ENCODE peak calls at places on chromosome 19, in nine cellular contexts. Q is dorsolateral prefrontal cortex; A is CD8-positive, alpha-beta T cell; I is AG09319; W is lower leg skin; R is GM12864; H is foreskin keratinocyte; K is transverse colon; Z is cardiac fibroblast. E is an unnamed sample.

GRCh38 chr19:34171539-34171876 is 796 bp upstream of the LSM14A start:
- DNase-seq in Q (no peak), A (no peak), I (no peak), W (no peak), R (no peak), H (peak), K (no peak), Z (no peak), E (no peak)

GRCh38 chr19:18020212-18021067 is 12.5 kb downstream of the ARRDC2 start:
- DNase-seq in Q (peak), A (no peak), I (no peak), W (peak), R (no peak), H (no peak), K (peak), Z (peak), E (no peak)

GRCh38 chr19:16325161-16325527 is 518 bp downstream of the KLF2 start:
- DNase-seq in Q (no peak), A (peak), I (no peak), W (no peak), R (no peak), H (no peak), K (peak), Z (no peak), E (no peak)

GRCh38 chr19:42114412-42114811 is 17.8 kb downstream of the POU2F2 start:
- DNase-seq in Q (no peak), A (no peak), I (no peak), W (no peak), R (no peak), H (no peak), K (peak), Z (no peak), E (no peak)

GRCh38 chr19:20238025-20238623 is 71.1 kb downstream of the ZNF486 start:
- DNase-seq in Q (peak), A (peak), I (peak), W (peak), R (peak), H (peak), K (peak), Z (peak), E (peak)

GRCh38 chr19:54464044-54464623 is 556 bp upstream of the LENG9 start:
- DNase-seq in Q (peak), A (peak), I (no peak), W (peak), R (peak), H (peak), K (peak), Z (peak), E (no peak)

GRCh38 chr19:43596842-43597461 is 557 bp downstream of the ZNF576 start:
- DNase-seq in Q (no peak), A (no peak), I (no peak), W (no peak), R (no peak), H (no peak), K (no peak), Z (no peak), E (no peak)

GRCh38 chr19:40474737-40475136 is 7.9 kb downstream of the SPTBN4 start:
- DNase-seq in Q (no peak), A (no peak), I (no peak), W (no peak), R (no peak), H (no peak), K (no peak), Z (no peak), E (no peak)

GRCh38 chr19:55481148-55482127 is 3.5 kb upstream of the NAT14 start:
- DNase-seq in Q (no peak), A (no peak), I (no peak), W (no peak), R (no peak), H (no peak), K (no peak), Z (no peak), E (no peak)

GRCh38 chr19:56309511-56310185 is 5.0 kb downstream of the ZSCAN5A start:
- DNase-seq in Q (no peak), A (peak), I (no peak), W (no peak), R (no peak), H (peak), K (peak), Z (peak), E (peak)

GRCh38 chr19:47081095-47081494 is 32.5 kb downstream of the ZC3H4 start:
- DNase-seq in Q (no peak), A (no peak), I (no peak), W (no peak), R (no peak), H (no peak), K (no peak), Z (no peak), E (no peak)

GRCh38 chr19:7534531-7534980 is 961 bp upstream of the PNPLA6 start:
- DNase-seq in Q (peak), A (peak), I (peak), W (peak), R (no peak), H (peak), K (peak), Z (peak), E (no peak)

GRCh38 chr19:14097532-14098151 is 7.1 kb upstream of the SAMD1 start:
- DNase-seq in Q (no peak), A (no peak), I (no peak), W (no peak), R (no peak), H (no peak), K (no peak), Z (no peak), E (no peak)

GRCh38 chr19:45403781-45404556 is 900 bp downstream of the PPP1R13L start:
- DNase-seq in Q (no peak), A (peak), I (no peak), W (peak), R (no peak), H (peak), K (peak), Z (no peak), E (no peak)

GRCh38 chr19:55437410-55437809 is 5.7 kb downstream of the SHISA7 start:
- DNase-seq in Q (no peak), A (no peak), I (no peak), W (no peak), R (no peak), H (peak), K (no peak), Z (peak), E (no peak)

DNA sequence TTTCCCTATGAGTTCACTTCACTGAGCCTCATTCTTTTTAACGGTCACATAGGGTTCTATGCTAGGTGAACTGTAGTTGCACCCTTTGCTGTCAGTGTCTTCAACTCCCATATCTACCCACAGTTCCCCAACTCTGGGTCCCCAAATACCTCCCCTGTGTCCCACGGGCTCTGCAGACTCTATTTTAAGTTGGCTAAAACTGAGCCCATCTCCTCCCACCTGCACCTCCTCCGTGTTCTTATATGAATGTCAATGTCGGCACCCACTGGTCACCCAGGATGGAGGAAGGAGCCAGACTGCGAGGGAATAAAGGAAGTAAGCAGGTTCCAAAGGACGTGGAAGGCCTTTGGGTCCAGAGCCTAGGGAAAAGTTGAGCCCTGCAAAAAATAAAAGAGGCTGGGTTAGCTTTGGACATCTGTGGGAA is 804 bp upstream of the PIN1 start:
- DNase-seq in Q (no peak), A (no peak), I (no peak), W (no peak), R (no peak), H (no peak), K (no peak), Z (no peak), E (no peak)
- TF ChIP-seq CTCF in Q (no peak), A (no peak), I (no peak), W (no peak), R (no peak), H (no peak), K (no peak), Z (no peak), E (no peak)

GRCh38 chr19:27974082-27974513 is 1238.9 kb downstream of the UQCRFS1 start:
- DNase-seq in Q (no peak), A (no peak), I (no peak), W (no peak), R (no peak), H (no peak), K (peak), Z (peak), E (no peak)
- TF ChIP-seq CTCF in Q (peak), A (no peak), I (peak), W (no peak), R (peak), H (peak), K (peak), Z (peak), E (no peak)

GRCh38 chr19:39038098-39038497 is 5.7 kb upstream of the FBXO27 start:
- DNase-seq in Q (peak), A (no peak), I (no peak), W (peak), R (no peak), H (peak), K (peak), Z (peak), E (no peak)
- TF ChIP-seq CTCF in Q (peak), A (no peak), I (peak), W (no peak), R (no peak), H (peak), K (no peak), Z (peak), E (no peak)

DNA sequence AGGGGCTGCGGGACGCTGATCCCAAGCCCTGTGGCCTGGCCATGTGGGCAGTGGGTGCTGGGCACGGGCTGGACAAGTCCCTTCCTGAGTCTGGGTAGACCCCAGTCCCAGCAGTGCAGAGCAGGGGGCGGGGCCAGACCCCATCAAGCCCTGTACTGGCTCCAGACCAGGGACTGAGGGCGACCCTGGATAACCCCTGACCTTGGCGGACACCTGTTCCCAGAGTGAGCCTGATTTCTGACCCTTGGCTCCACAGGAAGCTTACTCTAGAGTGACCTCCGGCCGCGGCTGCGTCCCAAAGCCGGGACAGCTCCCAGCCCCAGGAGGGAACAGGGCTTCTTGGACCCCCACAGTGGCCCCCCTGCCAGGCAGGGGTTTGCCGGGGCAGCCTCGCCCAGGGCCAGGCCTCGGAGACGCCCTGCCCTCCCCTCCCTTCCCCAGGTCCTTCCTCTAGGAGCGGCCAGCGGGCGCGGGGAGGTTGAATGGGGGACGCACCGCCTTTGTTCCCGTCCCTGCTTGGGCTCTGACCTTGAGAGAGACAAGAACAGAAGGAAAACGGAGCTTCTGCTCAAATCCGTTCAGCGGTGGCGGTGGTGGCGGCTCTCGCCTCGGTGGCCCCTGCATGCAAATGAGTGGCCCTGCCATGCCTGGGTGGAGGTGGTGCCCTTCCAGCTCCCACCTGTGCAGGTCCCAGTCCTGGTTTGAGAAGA is 2.3 kb upstream of the EFNA2 start:
- DNase-seq in Q (no peak), A (no peak), I (no peak), W (no peak), R (no peak), H (no peak), K (no peak), Z (no peak), E (no peak)
- TF ChIP-seq CTCF in Q (no peak), A (no peak), I (no peak), W (no peak), R (no peak), H (no peak), K (no peak), Z (no peak), E (no peak)

DNA sequence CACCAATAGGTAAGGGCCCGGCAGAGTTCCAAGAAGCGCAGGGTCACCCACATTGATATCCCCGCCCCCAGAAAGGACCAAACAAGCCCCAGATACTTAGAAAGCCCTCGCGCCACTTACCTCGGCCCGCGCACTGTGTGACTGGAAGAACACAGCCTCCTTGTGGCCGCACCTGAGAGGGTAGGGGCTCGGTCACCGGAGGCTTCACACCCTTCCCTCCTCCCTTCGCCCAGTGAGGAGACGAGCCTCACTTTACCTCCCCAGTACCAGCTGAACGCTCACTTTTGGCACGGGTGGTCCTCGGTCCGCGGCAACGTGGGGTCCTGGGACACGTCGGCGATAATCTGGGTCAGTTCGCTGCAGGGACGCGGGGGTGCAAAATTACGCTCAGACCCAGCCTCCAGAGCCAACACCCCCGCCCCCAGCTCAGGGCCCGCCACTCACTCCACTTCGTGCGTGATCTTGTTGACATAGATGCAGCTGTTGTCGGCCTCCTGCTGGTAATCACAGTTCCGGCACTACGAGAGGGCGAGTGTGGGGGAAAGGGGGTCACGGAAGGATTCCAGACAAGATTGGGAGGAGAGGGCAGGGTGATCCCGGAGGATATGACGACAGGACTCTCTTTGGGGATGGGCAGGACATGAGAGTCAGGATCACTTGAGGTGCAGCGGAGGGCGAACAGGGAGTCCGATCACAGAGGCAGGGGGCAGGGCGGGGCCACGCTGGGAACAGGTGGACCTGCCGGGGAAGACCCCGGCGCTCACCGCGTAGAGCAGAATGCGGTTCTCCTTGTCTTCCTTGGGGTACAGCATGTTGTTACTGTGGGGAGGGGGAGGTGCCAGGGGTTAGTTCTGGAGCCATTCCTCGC is 546 bp downstream of the POLR2I start:
- DNase-seq in Q (peak), A (no peak), I (no peak), W (peak), R (no peak), H (peak), K (peak), Z (peak), E (no peak)
- TF ChIP-seq CTCF in Q (no peak), A (no peak), I (no peak), W (no peak), R (peak), H (peak), K (no peak), Z (peak), E (no peak)

E was measured in CD14-positive monocyte.